ENCODE peak calls at places on chromosomes 4 and X, in ten cellular contexts. R is SK-N-SH, F is SJSA1, N is brain microvascular endothelial cell, C is right atrium auricular region, V is PC-9, S is ascending aorta, A is iPS DF 6.9, K is GM23248, M is heart left ventricle. J is an unnamed sample. For H3K27me3, the result is how much of the 10 kb centered on the place peaks cover.

GRCh38 chr4:152436384-152436783 is 99.5 kb downstream of the FBXW7 start:
- DNase-seq in R (no peak), F (no peak), N (no peak), C (no peak), V (no peak), S (no peak), A (no peak), K (no peak), M (no peak), J (no peak)

GRCh38 chrX:43958529-43958928 is 14.7 kb downstream of the NDP start:
- DNase-seq in R (peak), F (peak), N (peak), C (no peak), V (peak), S (no peak), A (peak), K (peak), M (peak), J (peak)

GRCh38 chrX:21438792-21439191 is 64.6 kb downstream of the CNKSR2 start:
- DNase-seq in R (no peak), F (no peak), N (no peak), C (no peak), V (no peak), S (no peak), A (no peak), K (no peak), M (no peak), J (no peak)

GRCh38 chr4:84501721-84502267 is 2.7 kb upstream of the NKX6-1 start:
- DNase-seq in R (no peak), F (no peak), N (no peak), C (no peak), V (no peak), S (no peak), A (no peak), K (no peak), M (no peak), J (no peak)

GRCh38 chr4:88172987-88173386 is 14.5 kb upstream of the ABCG2 start:
- DNase-seq in R (no peak), F (no peak), N (no peak), C (no peak), V (no peak), S (no peak), A (no peak), K (no peak), M (no peak), J (no peak)

GRCh38 chrX:41333744-41333993 is 293 bp upstream of the DDX3X start:
- DNase-seq in R (no peak), F (peak), N (peak), C (no peak), V (no peak), S (peak), A (no peak), K (peak), M (no peak), J (peak)

GRCh38 chrX:148914783-148915182 is 414.4 kb downstream of the AFF2 start:
- DNase-seq in R (no peak), F (no peak), N (no peak), C (no peak), V (no peak), S (no peak), A (no peak), K (no peak), M (no peak), J (no peak)

GRCh38 chrX:144849141-144849540 is 398.2 kb upstream of the SPANXN1 start:
- DNase-seq in R (no peak), F (no peak), N (no peak), C (no peak), V (no peak), S (no peak), A (no peak), K (no peak), M (no peak), J (no peak)

GRCh38 chr4:74311696-74312313 is 3.5 kb downstream of the EPGN start:
- DNase-seq in R (peak), F (peak), N (peak), C (no peak), V (no peak), S (no peak), A (peak), K (peak), M (no peak), J (no peak)

GRCh38 chrX:136146614-136147319 is 566 bp upstream of the FHL1 start:
- DNase-seq in R (no peak), F (peak), N (no peak), C (no peak), V (no peak), S (no peak), A (no peak), K (peak), M (peak), J (no peak)

GRCh38 chr4:97593248-97593647 is 550.0 kb downstream of the STPG2 start:
- DNase-seq in R (peak), F (no peak), N (no peak), C (no peak), V (no peak), S (no peak), A (no peak), K (no peak), M (no peak), J (no peak)

GRCh38 chr4:169690787-169691186 is 67.0 kb downstream of the HPF1 start:
- DNase-seq in R (no peak), F (no peak), N (no peak), C (no peak), V (no peak), S (no peak), A (no peak), K (no peak), M (no peak), J (no peak)

GRCh38 chrX:135740683-135741149 is 27.3 kb downstream of the CT45A3 start:
- DNase-seq in R (peak), F (peak), N (no peak), C (no peak), V (peak), S (no peak), A (no peak), K (peak), M (no peak), J (no peak)

GRCh38 chr4:24613474-24613873 is 29.1 kb upstream of the DHX15 start:
- DNase-seq in R (no peak), F (no peak), N (no peak), C (no peak), V (no peak), S (no peak), A (no peak), K (no peak), M (no peak), J (no peak)

GRCh38 chrX:55342533-55343501 is 78.1 kb upstream of the PAGE3 start:
- DNase-seq in R (peak), F (no peak), N (no peak), C (no peak), V (peak), S (no peak), A (no peak), K (peak), M (peak), J (peak)

GRCh38 chr4:23163649-23164436 is 471.1 kb downstream of the GBA3 start:
- DNase-seq in R (no peak), F (peak), N (no peak), C (no peak), V (peak), S (no peak), A (no peak), K (no peak), M (no peak), J (peak)

GRCh38 chrX:136687457-136687856 is 39.5 kb downstream of the CD40LG start:
- DNase-seq in R (no peak), F (no peak), N (no peak), C (no peak), V (no peak), S (no peak), A (no peak), K (no peak), M (no peak), J (no peak)

GRCh38 chr4:144223129-144223528 is 82.6 kb upstream of the GYPA start:
- DNase-seq in R (no peak), F (no peak), N (no peak), C (no peak), V (no peak), S (no peak), A (no peak), K (no peak), M (peak), J (no peak)

GRCh38 chr4:155615054-155615887 is 51.4 kb upstream of the GUCY1A1 start:
- DNase-seq in R (no peak), F (no peak), N (no peak), C (no peak), V (no peak), S (no peak), A (no peak), K (no peak), M (no peak), J (no peak)

GRCh38 chrX:34805951-34806350 is 136.6 kb upstream of the FAM47B start:
- DNase-seq in R (no peak), F (no peak), N (no peak), C (no peak), V (no peak), S (no peak), A (no peak), K (no peak), M (no peak), J (no peak)

GRCh38 chr4:138242076-138242829 is at the start of gene SLC7A11:
- DNase-seq in R (peak), F (peak), N (peak), C (no peak), V (peak), S (peak), A (peak), K (peak), M (peak), J (peak)

GRCh38 chr4:114312349-114312748 is 286.3 kb upstream of the UGT8 start:
- DNase-seq in R (no peak), F (no peak), N (no peak), C (no peak), V (no peak), S (no peak), A (no peak), K (no peak), M (no peak), J (no peak)

GRCh38 chrX:53287493-53288138 is 6.2 kb upstream of the IQSEC2 start:
- DNase-seq in R (peak), F (peak), N (peak), C (peak), V (peak), S (peak), A (no peak), K (peak), M (peak), J (no peak)

GRCh38 chr4:74018116-74018515 is 19.6 kb upstream of the CXCL5 start:
- DNase-seq in R (no peak), F (no peak), N (no peak), C (no peak), V (no peak), S (no peak), A (no peak), K (no peak), M (no peak), J (no peak)

GRCh38 chr4:124337874-124338273 is 374.7 kb downstream of the ANKRD50 start:
- DNase-seq in R (peak), F (no peak), N (no peak), C (no peak), V (no peak), S (no peak), A (no peak), K (no peak), M (peak), J (no peak)

GRCh38 chr4:22607382-22607781 is 85.4 kb upstream of the GBA3 start:
- DNase-seq in R (peak), F (no peak), N (no peak), C (no peak), V (peak), S (no peak), A (no peak), K (peak), M (peak), J (peak)

GRCh38 chrX:46620505-46620904 is 46.9 kb downstream of the CHST7 start:
- DNase-seq in R (no peak), F (no peak), N (no peak), C (no peak), V (no peak), S (no peak), A (no peak), K (no peak), M (no peak), J (no peak)

GRCh38 chr4:123166023-123166422 is 230.6 kb upstream of the SPRY1 start:
- DNase-seq in R (no peak), F (no peak), N (no peak), C (no peak), V (no peak), S (no peak), A (no peak), K (no peak), M (no peak), J (no peak)
- H3K27me3 ChIP-seq in R (under half), F (under half), N (under half), C (under half), V (under half), S (under half), A (under half), K (under half), M (under half), J (under half)

DNA sequence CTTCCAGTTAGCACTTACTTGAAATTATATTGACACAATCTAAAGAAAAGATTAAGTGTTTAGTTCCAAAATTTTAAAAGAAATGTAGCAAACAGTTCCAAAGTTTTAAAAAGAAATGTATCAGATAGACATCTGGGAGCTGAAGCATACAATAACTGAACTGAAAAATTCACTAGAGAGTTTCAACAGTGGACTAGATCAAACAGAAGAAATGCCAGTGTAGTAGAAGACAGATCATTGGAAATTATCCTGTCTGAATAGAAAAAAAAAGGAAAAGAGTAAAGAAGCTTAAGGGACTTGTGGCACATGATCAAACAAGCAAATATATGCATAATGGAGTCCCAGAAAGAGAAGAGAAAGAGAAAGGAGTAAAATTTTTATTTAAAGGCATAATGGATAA is 261.4 kb downstream of the LAS1L start:
- DNase-seq in R (no peak), F (no peak), N (no peak), C (no peak), V (no peak), S (no peak), A (no peak), K (no peak), M (no peak), J (no peak)
- H3K27me3 ChIP-seq in R (under half), F (under half), N (under half), C (under half), V (under half), S (under half), A (under half), K (under half), M (under half), J (under half)

GRCh38 chrX:69243276-69243675 is 78.0 kb upstream of the PJA1 start:
- DNase-seq in R (no peak), F (no peak), N (no peak), C (no peak), V (no peak), S (no peak), A (no peak), K (no peak), M (no peak), J (no peak)
- H3K27me3 ChIP-seq in R (under half), F (under half), N (under half), C (under half), V (half or more), S (under half), A (under half), K (under half), M (under half), J (under half)

DNA sequence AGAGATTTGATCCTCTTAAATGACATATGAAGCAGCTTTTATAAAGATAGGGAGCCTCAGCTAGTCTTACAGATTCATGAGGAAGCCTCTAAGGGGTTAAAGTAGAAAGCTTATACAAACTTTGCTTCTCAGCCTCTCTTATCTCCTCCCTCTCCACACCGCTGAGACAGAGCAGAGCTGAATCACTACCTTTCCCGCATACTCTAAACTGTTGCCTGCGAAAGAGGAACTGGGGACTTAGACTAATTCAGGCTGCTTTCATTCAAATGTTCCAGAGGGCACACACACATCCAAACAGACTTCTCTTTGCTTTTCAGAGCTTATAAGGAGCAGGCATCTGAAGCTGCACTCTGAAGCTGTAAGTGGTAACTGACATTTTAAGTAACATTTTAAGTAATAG is at the start of gene SERTM2:
- DNase-seq in R (peak), F (no peak), N (no peak), C (no peak), V (no peak), S (no peak), A (no peak), K (no peak), M (no peak), J (peak)
- H3K27me3 ChIP-seq in R (under half), F (under half), N (under half), C (under half), V (under half), S (under half), A (under half), K (under half), M (under half), J (under half)